ENCODE peak calls at places on chromosomes 16 and 17, in nine cellular contexts. Y is neural progenitor cell, U is PC-3, D is HCT116, N is GM23338, T is hepatocyte, A is GM23248, H is OCI-LY7, B is SK-N-SH. O is an unnamed sample.

GRCh38 chr16:66948034-66948821 is 12.8 kb upstream of the CES3 start:
- DNase-seq in Y (no peak), U (no peak), D (no peak), N (peak), T (no peak), A (peak), H (no peak), B (no peak), O (no peak)

GRCh38 chr16:31305219-31305618 is 45.4 kb downstream of the ITGAM start:
- DNase-seq in Y (no peak), U (no peak), D (no peak), N (no peak), T (no peak), A (no peak), H (no peak), B (no peak), O (no peak)

GRCh38 chr16:65988019-65988418 is 378.5 kb upstream of the CDH5 start:
- DNase-seq in Y (no peak), U (no peak), D (no peak), N (no peak), T (no peak), A (no peak), H (no peak), B (no peak), O (no peak)

GRCh38 chr17:76681222-76682137 is 29.3 kb downstream of the MXRA7 start:
- DNase-seq in Y (peak), U (peak), D (peak), N (peak), T (peak), A (peak), H (peak), B (peak), O (peak)

GRCh38 chr17:260944-261343 is 79.5 kb upstream of the DOC2B start:
- DNase-seq in Y (no peak), U (no peak), D (no peak), N (no peak), T (no peak), A (no peak), H (no peak), B (no peak), O (no peak)

GRCh38 chr16:56974549-56975300 is 13.0 kb downstream of the CETP start:
- DNase-seq in Y (no peak), U (no peak), D (no peak), N (no peak), T (no peak), A (no peak), H (no peak), B (no peak), O (no peak)

GRCh38 chr16:2343211-2343610 is 2.7 kb upstream of the ABCA3 start:
- DNase-seq in Y (no peak), U (no peak), D (no peak), N (no peak), T (no peak), A (no peak), H (no peak), B (no peak), O (no peak)

GRCh38 chr17:82698974-82699442 is 510 bp upstream of the RAB40B start:
- DNase-seq in Y (no peak), U (no peak), D (no peak), N (peak), T (no peak), A (peak), H (no peak), B (no peak), O (peak)

GRCh38 chr16:79508294-79508693 is 92.2 kb downstream of the MAF start:
- DNase-seq in Y (no peak), U (no peak), D (no peak), N (no peak), T (no peak), A (no peak), H (no peak), B (no peak), O (no peak)

GRCh38 chr16:31451681-31452351 is 7.5 kb upstream of the ARMC5 start:
- DNase-seq in Y (peak), U (peak), D (peak), N (peak), T (peak), A (peak), H (peak), B (peak), O (peak)

GRCh38 chr17:56172517-56172982 is 19.3 kb downstream of the ANKFN1 start:
- DNase-seq in Y (peak), U (no peak), D (no peak), N (no peak), T (peak), A (peak), H (no peak), B (no peak), O (no peak)

GRCh38 chr16:84308120-84308519 is 13.4 kb downstream of the WFDC1 start:
- DNase-seq in Y (peak), U (peak), D (peak), N (peak), T (peak), A (peak), H (peak), B (peak), O (peak)

GRCh38 chr16:69725480-69726312 is 664 bp downstream of the NQO1 start:
- DNase-seq in Y (no peak), U (no peak), D (no peak), N (no peak), T (no peak), A (no peak), H (no peak), B (no peak), O (no peak)

GRCh38 chr17:17724991-17725852 is 44.0 kb downstream of the RAI1 start:
- DNase-seq in Y (peak), U (no peak), D (no peak), N (peak), T (no peak), A (no peak), H (no peak), B (peak), O (no peak)

GRCh38 chr16:69286941-69287713 is 24.0 kb upstream of the VPS4A start:
- DNase-seq in Y (peak), U (peak), D (peak), N (peak), T (peak), A (peak), H (peak), B (peak), O (peak)

GRCh38 chr16:3745751-3746355 is 28.5 kb upstream of the TRAP1 start:
- DNase-seq in Y (no peak), U (no peak), D (no peak), N (no peak), T (no peak), A (peak), H (no peak), B (no peak), O (no peak)

GRCh38 chr16:84404936-84405640 is 36.8 kb downstream of the ATP2C2 start:
- DNase-seq in Y (no peak), U (no peak), D (no peak), N (no peak), T (no peak), A (no peak), H (no peak), B (no peak), O (no peak)

GRCh38 chr17:64411999-64412771 is 21.5 kb upstream of the PECAM1 start:
- DNase-seq in Y (peak), U (no peak), D (no peak), N (peak), T (peak), A (peak), H (peak), B (no peak), O (no peak)

GRCh38 chr17:41338961-41339485 is 11.6 kb downstream of the KRT33A start:
- DNase-seq in Y (no peak), U (peak), D (no peak), N (no peak), T (no peak), A (peak), H (no peak), B (no peak), O (peak)

GRCh38 chr17:7019839-7020519 is 2.9 kb upstream of the BCL6B start:
- DNase-seq in Y (peak), U (peak), D (no peak), N (peak), T (peak), A (peak), H (no peak), B (peak), O (no peak)

GRCh38 chr17:62675260-62675659 is 47.8 kb downstream of the MRC2 start:
- DNase-seq in Y (no peak), U (no peak), D (no peak), N (no peak), T (no peak), A (no peak), H (no peak), B (no peak), O (no peak)

GRCh38 chr17:28326114-28326513 is 7.1 kb downstream of the TMEM97 start:
- DNase-seq in Y (no peak), U (peak), D (no peak), N (no peak), T (peak), A (no peak), H (no peak), B (no peak), O (no peak)

GRCh38 chr16:73047536-73048291 is at the start of gene ZFHX3:
- DNase-seq in Y (peak), U (peak), D (no peak), N (peak), T (peak), A (peak), H (peak), B (peak), O (peak)

GRCh38 chr16:68231384-68232136 is 4.4 kb downstream of the ESRP2 start:
- DNase-seq in Y (no peak), U (no peak), D (no peak), N (no peak), T (no peak), A (no peak), H (no peak), B (no peak), O (no peak)

GRCh38 chr17:50914510-50914849 is 48.3 kb upstream of the TOB1 start:
- DNase-seq in Y (peak), U (no peak), D (no peak), N (no peak), T (no peak), A (no peak), H (no peak), B (no peak), O (no peak)

GRCh38 chr16:79267781-79268180 is 332.8 kb downstream of the MAF start:
- DNase-seq in Y (no peak), U (no peak), D (no peak), N (no peak), T (no peak), A (no peak), H (no peak), B (no peak), O (no peak)

GRCh38 chr17:20010099-20010863 is 1.1 kb downstream of the SPECC1 start:
- DNase-seq in Y (peak), U (peak), D (peak), N (peak), T (peak), A (peak), H (no peak), B (peak), O (peak)

GRCh38 chr17:4518901-4519300 is 20.2 kb downstream of the SPNS2 start:
- DNase-seq in Y (no peak), U (no peak), D (no peak), N (no peak), T (no peak), A (no peak), H (no peak), B (no peak), O (no peak)

GRCh38 chr16:29925173-29925804 is 737 bp downstream of the KCTD13 start:
- DNase-seq in Y (peak), U (no peak), D (no peak), N (peak), T (no peak), A (peak), H (no peak), B (no peak), O (no peak)

GRCh38 chr17:17749921-17750320 is 68.7 kb downstream of the RAI1 start:
- DNase-seq in Y (peak), U (peak), D (peak), N (peak), T (peak), A (peak), H (peak), B (peak), O (no peak)

GRCh38 chr17:21352221-21352980 is 23.8 kb upstream of the KCNJ12 start:
- DNase-seq in Y (no peak), U (no peak), D (no peak), N (no peak), T (no peak), A (no peak), H (no peak), B (no peak), O (no peak)

GRCh38 chr16:56477096-56477878 is 25.9 kb downstream of the OGFOD1 start:
- DNase-seq in Y (no peak), U (peak), D (peak), N (no peak), T (peak), A (peak), H (no peak), B (no peak), O (no peak)

GRCh38 chr17:73613947-73614655 is 30.1 kb downstream of the SDK2 start:
- DNase-seq in Y (peak), U (no peak), D (no peak), N (peak), T (no peak), A (no peak), H (no peak), B (peak), O (no peak)

GRCh38 chr17:1241904-1242303 is 28.3 kb upstream of the BHLHA9 start:
- DNase-seq in Y (no peak), U (no peak), D (no peak), N (no peak), T (no peak), A (peak), H (no peak), B (peak), O (no peak)

GRCh38 chr17:29844339-29845048 is 85.5 kb downstream of the SSH2 start:
- DNase-seq in Y (peak), U (no peak), D (no peak), N (peak), T (peak), A (peak), H (no peak), B (peak), O (no peak)

GRCh38 chr16:15482068-15482747 is 47.8 kb downstream of the BMERB1 start:
- DNase-seq in Y (no peak), U (peak), D (peak), N (peak), T (peak), A (peak), H (no peak), B (peak), O (no peak)

GRCh38 chr16:19513377-19514053 is 8.4 kb downstream of the GDE1 start:
- DNase-seq in Y (no peak), U (no peak), D (no peak), N (no peak), T (no peak), A (no peak), H (no peak), B (no peak), O (no peak)

GRCh38 chr17:49915260-49915659 is 53.7 kb upstream of the DLX4 start:
- DNase-seq in Y (no peak), U (no peak), D (no peak), N (no peak), T (no peak), A (no peak), H (no peak), B (no peak), O (no peak)

GRCh38 chr17:49915670-49916069 is 53.3 kb upstream of the DLX4 start:
- DNase-seq in Y (peak), U (no peak), D (no peak), N (no peak), T (no peak), A (no peak), H (no peak), B (no peak), O (no peak)

GRCh38 chr17:49914096-49914490 is 54.9 kb upstream of the DLX4 start:
- DNase-seq in Y (peak), U (no peak), D (no peak), N (no peak), T (no peak), A (no peak), H (no peak), B (no peak), O (no peak)

GRCh38 chr17:49914664-49915063 is 54.3 kb upstream of the DLX4 start:
- DNase-seq in Y (no peak), U (no peak), D (no peak), N (no peak), T (no peak), A (no peak), H (no peak), B (no peak), O (no peak)

GRCh38 chr17:49913226-49914095 is 55.5 kb upstream of the DLX4 start:
- DNase-seq in Y (no peak), U (peak), D (peak), N (no peak), T (no peak), A (peak), H (no peak), B (no peak), O (no peak)
- TF ChIP-seq EZH2phosphoT487 in Y (no peak), U (no peak), D (no peak), N (no peak), T (no peak), A (no peak), H (no peak), B (no peak), O (no peak)

GRCh38 chr16:86758932-86759331 is 180.6 kb downstream of the FOXL1 start:
- DNase-seq in Y (peak), U (no peak), D (no peak), N (no peak), T (no peak), A (no peak), H (no peak), B (no peak), O (no peak)
- TF ChIP-seq EZH2phosphoT487 in Y (no peak), U (no peak), D (no peak), N (no peak), T (no peak), A (no peak), H (no peak), B (no peak), O (no peak)

DNA sequence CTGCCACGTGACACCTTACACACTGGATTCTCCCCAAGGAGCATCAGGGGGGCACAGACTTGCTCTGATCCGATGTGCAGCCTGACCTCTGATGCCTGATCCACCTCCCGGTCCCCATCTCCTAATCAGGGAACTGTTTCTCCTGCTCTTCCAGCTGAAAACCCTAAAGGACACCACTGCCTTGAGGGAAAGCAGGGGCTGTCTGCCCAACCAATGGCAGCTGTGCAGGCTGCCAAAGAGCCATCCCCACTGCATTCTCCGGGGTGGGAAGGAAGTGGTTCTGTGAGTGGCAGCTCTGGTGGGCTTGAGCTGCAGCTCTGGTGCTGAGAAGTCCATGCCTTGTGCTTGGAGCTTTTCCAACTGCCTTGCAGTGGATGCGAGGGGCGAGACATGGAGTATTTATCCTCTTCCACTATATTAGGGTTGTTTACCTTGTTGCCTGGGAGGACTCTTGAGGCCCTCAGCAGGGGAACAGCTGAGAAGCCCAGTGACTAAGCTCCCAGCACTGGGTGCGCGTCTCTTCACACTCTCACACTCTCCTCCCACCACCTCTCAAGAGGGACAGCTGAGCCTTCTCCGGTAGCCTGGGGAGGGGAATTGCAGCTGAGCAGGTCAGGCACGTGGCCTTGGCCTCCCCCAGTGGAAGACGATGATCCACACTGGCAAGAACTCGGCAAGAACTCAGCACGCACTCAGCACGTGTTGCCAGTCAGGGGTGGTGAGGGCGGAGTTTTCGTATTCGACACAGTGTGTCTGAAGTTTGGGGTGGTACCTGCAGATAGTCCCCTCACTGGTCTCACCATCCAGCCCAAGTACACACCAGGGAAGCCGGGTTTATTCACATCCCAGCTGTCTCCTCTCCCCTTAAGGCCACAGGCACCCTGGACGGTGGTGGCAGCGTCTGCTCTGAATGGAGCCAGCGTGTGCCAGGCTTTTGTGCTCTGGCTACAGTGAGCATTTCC is 21.1 kb upstream of the SPATA32 start:
- DNase-seq in Y (no peak), U (no peak), D (no peak), N (no peak), T (peak), A (peak), H (no peak), B (no peak), O (no peak)
- TF ChIP-seq EZH2phosphoT487 in Y (no peak), U (no peak), D (no peak), N (no peak), T (no peak), A (no peak), H (no peak), B (no peak), O (no peak)

GRCh38 chr16:24270721-24271120 is 14.6 kb downstream of the CACNG3 start:
- DNase-seq in Y (no peak), U (no peak), D (no peak), N (no peak), T (no peak), A (no peak), H (no peak), B (no peak), O (no peak)

GRCh38 chr16:24275413-24275812 is 19.3 kb downstream of the CACNG3 start:
- DNase-seq in Y (no peak), U (no peak), D (no peak), N (no peak), T (no peak), A (no peak), H (no peak), B (no peak), O (no peak)

GRCh38 chr16:24272379-24272778 is 16.2 kb downstream of the CACNG3 start:
- DNase-seq in Y (no peak), U (no peak), D (no peak), N (no peak), T (no peak), A (no peak), H (no peak), B (no peak), O (no peak)

GRCh38 chr16:24273511-24273910 is 17.4 kb downstream of the CACNG3 start:
- DNase-seq in Y (no peak), U (peak), D (no peak), N (no peak), T (no peak), A (peak), H (no peak), B (no peak), O (no peak)
- TF ChIP-seq EZH2phosphoT487 in Y (no peak), U (no peak), D (no peak), N (no peak), T (no peak), A (no peak), H (no peak), B (no peak), O (no peak)

DNA sequence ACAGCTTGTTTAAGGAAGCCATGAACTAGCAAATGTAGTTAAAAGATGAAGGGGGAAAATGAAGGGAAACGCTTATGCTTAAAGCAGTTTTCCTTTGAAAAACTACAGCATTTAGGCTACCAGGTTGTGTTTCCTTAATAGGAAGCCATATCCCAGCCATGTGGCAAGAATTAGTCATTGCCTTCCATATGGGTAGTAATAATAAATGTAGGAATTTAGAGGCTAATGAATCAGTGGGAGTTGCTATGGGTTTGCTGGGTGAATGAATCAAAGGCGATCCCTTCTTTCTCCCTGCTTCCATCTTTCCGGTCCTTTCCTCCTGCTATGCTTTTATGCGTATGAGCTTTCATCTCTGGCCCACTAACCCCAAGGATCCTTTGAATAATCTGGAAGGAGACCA is 89.8 kb upstream of the TBX2 start:
- DNase-seq in Y (no peak), U (peak), D (no peak), N (no peak), T (no peak), A (peak), H (no peak), B (no peak), O (no peak)
- TF ChIP-seq EZH2phosphoT487 in Y (no peak), U (no peak), D (no peak), N (no peak), T (no peak), A (no peak), H (no peak), B (no peak), O (no peak)

O was measured in MM.1S.